ENCODE peak calls at places on chromosome 22, in nine cellular contexts. P, Q, E, L, G, K, C, O and Z are unnamed samples.

GRCh38 chr22:26276530-26277200 is 107.4 kb downstream of the SEZ6L start:
- DNase-seq in P (no peak), Q (no peak), E (no peak), L (no peak), G (no peak), K (no peak), C (peak), O (no peak), Z (no peak)

GRCh38 chr22:44669725-44670027 is 32.3 kb upstream of the PRR5 start:
- DNase-seq in P (no peak), Q (peak), E (no peak), L (no peak), G (peak), K (no peak), C (no peak), O (peak), Z (no peak)

GRCh38 chr22:40107756-40108437 is 69.8 kb upstream of the TNRC6B start:
- DNase-seq in P (no peak), Q (peak), E (no peak), L (peak), G (no peak), K (no peak), C (no peak), O (peak), Z (peak)

GRCh38 chr22:33110562-33111163 is 52.5 kb upstream of the SYN3 start:
- DNase-seq in P (no peak), Q (peak), E (no peak), L (no peak), G (no peak), K (no peak), C (no peak), O (no peak), Z (no peak)

GRCh38 chr22:50027639-50028537 is 15.3 kb upstream of the IL17REL start:
- DNase-seq in P (no peak), Q (no peak), E (no peak), L (peak), G (peak), K (peak), C (no peak), O (peak), Z (peak)

GRCh38 chr22:30015229-30015797 is 65.0 kb upstream of the HORMAD2 start:
- DNase-seq in P (no peak), Q (peak), E (no peak), L (no peak), G (no peak), K (no peak), C (no peak), O (peak), Z (peak)

GRCh38 chr22:36467042-36467810 is 14.2 kb downstream of the TXN2 start:
- DNase-seq in P (no peak), Q (peak), E (no peak), L (no peak), G (no peak), K (peak), C (peak), O (peak), Z (no peak)

GRCh38 chr22:41305646-41306045 is 4.3 kb downstream of the ZC3H7B start:
- DNase-seq in P (peak), Q (peak), E (no peak), L (no peak), G (peak), K (no peak), C (peak), O (peak), Z (peak)

GRCh38 chr22:49508561-49508960 is 319.1 kb downstream of the BRD1 start:
- DNase-seq in P (no peak), Q (no peak), E (no peak), L (no peak), G (no peak), K (no peak), C (no peak), O (no peak), Z (no peak)

GRCh38 chr22:31313366-31314147 is 21.3 kb upstream of the PIK3IP1 start:
- DNase-seq in P (peak), Q (peak), E (peak), L (peak), G (peak), K (peak), C (peak), O (peak), Z (peak)

GRCh38 chr22:23118647-23119491 is 22.9 kb downstream of the RSPH14 start:
- DNase-seq in P (no peak), Q (no peak), E (no peak), L (no peak), G (no peak), K (no peak), C (no peak), O (no peak), Z (no peak)

GRCh38 chr22:30453731-30454510 is 17.9 kb downstream of the SEC14L3 start:
- DNase-seq in P (no peak), Q (no peak), E (no peak), L (no peak), G (peak), K (no peak), C (peak), O (no peak), Z (no peak)

GRCh38 chr22:29311468-29312217 is 3.9 kb downstream of the RASL10A start:
- DNase-seq in P (no peak), Q (peak), E (peak), L (no peak), G (no peak), K (peak), C (no peak), O (no peak), Z (no peak)

GRCh38 chr22:36790648-36791047 is 14.7 kb upstream of the IFT27 start:
- DNase-seq in P (no peak), Q (no peak), E (no peak), L (no peak), G (peak), K (no peak), C (no peak), O (no peak), Z (no peak)

GRCh38 chr22:38186429-38186828 is 4.8 kb upstream of the PLA2G6 start:
- DNase-seq in P (peak), Q (no peak), E (no peak), L (no peak), G (no peak), K (no peak), C (no peak), O (no peak), Z (no peak)

GRCh38 chr22:37472418-37473006 is 13.7 kb downstream of the MFNG start:
- DNase-seq in P (no peak), Q (peak), E (no peak), L (peak), G (peak), K (no peak), C (peak), O (peak), Z (peak)

GRCh38 chr22:32897400-32897799 is 95.9 kb downstream of the TIMP3 start:
- DNase-seq in P (no peak), Q (peak), E (no peak), L (no peak), G (no peak), K (no peak), C (no peak), O (peak), Z (no peak)

GRCh38 chr22:48368975-48369525 is 1458.6 kb downstream of the BRD1 start:
- DNase-seq in P (no peak), Q (no peak), E (no peak), L (no peak), G (no peak), K (peak), C (no peak), O (no peak), Z (no peak)

GRCh38 chr22:48277868-48278581 is 1515.6 kb downstream of the TBC1D22A start:
- DNase-seq in P (no peak), Q (no peak), E (no peak), L (no peak), G (no peak), K (no peak), C (peak), O (no peak), Z (no peak)

GRCh38 chr22:32233091-32233490 is 22.1 kb downstream of the SLC5A4 start:
- DNase-seq in P (no peak), Q (no peak), E (no peak), L (no peak), G (no peak), K (no peak), C (no peak), O (no peak), Z (no peak)

GRCh38 chr22:30885591-30885990 is 83.0 kb downstream of the MORC2 start:
- DNase-seq in P (no peak), Q (no peak), E (no peak), L (no peak), G (no peak), K (peak), C (no peak), O (no peak), Z (no peak)

GRCh38 chr22:29994027-29994715 is 86.1 kb upstream of the HORMAD2 start:
- DNase-seq in P (peak), Q (peak), E (no peak), L (no peak), G (peak), K (no peak), C (peak), O (peak), Z (peak)

GRCh38 chr22:22748297-22748743 is 103.9 kb downstream of the GGTLC2 start:
- DNase-seq in P (peak), Q (peak), E (peak), L (peak), G (peak), K (no peak), C (peak), O (peak), Z (peak)

DNA sequence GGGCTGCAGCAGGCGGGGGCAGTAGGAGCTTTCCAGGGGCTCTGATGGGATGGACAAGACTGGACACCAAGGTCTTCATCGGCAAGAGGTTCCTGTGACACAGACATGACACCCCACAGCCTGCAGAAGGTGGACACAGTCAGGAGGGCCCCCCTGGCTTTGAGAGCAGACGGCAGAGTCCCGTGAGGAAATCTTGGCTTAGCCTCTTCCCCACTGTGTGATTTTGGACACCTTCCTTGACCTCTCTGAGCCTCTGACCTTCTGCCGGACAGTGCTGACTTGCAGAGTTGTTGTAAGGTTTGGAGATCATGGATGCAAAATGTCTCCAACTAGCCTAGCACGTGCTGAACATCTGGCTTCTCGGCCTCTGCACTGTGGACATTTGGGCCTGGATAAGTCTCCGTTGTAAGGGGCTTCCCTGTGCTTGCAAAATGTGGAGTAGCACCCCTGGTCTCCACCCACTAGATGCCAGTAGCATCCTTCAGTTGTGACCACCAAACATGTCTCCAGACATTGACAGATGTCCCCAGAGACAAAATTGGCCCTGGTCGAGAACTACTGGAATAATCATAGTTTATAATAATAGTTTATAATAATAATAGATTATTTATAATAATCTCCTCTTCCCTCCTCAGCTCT is 54.6 kb downstream of the MCM5 start:
- DNase-seq in P (no peak), Q (no peak), E (no peak), L (no peak), G (no peak), K (no peak), C (peak), O (no peak), Z (no peak)
- TF ChIP-seq CTCF in P (no peak), Q (peak), E (no peak), L (no peak), G (no peak), K (no peak), C (peak), O (no peak), Z (no peak)

GRCh38 chr22:19958083-19959042 is 16.7 kb upstream of the TXNRD2 start:
- DNase-seq in P (no peak), Q (peak), E (no peak), L (no peak), G (no peak), K (peak), C (no peak), O (peak), Z (peak)
- H3K4me3 ChIP-seq in P (no peak), Q (peak), E (no peak), L (no peak), G (no peak), K (peak), C (no peak), O (no peak), Z (no peak)

GRCh38 chr22:46797355-46797754 is 34.9 kb downstream of the TBC1D22A start:
- DNase-seq in P (no peak), Q (peak), E (no peak), L (no peak), G (peak), K (peak), C (no peak), O (peak), Z (peak)
- TF ChIP-seq CTCF in P (peak), Q (peak), E (no peak), L (no peak), G (peak), K (no peak), C (no peak), O (peak), Z (peak)

DNA sequence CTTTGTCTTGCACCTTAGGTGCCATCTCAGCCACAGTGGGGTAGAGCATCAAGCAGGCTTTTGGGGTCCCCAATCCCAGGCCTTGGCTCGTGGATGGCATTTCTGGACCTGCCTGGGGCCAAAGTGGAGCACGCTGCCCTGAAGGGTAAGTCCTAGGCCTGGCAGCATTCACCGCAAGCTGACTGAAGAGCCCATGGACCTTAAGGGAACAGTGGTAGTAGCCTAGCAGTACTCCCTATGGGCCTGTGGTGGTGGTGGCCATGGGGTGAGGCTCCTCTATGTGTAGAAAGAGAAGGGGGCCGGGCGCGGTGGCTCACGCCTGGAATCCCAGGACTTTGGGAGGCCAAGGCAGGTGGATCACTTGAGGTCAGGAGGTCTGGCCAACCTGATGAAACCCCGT is 36.9 kb downstream of the PIWIL3 start:
- DNase-seq in P (no peak), Q (no peak), E (no peak), L (no peak), G (no peak), K (no peak), C (no peak), O (no peak), Z (no peak)
- H3K4me3 ChIP-seq in P (no peak), Q (no peak), E (no peak), L (no peak), G (no peak), K (no peak), C (no peak), O (no peak), Z (no peak)

GRCh38 chr22:19912236-19912999 is 29.2 kb upstream of the COMT start:
- DNase-seq in P (no peak), Q (no peak), E (no peak), L (no peak), G (no peak), K (no peak), C (no peak), O (no peak), Z (no peak)
- TF ChIP-seq CTCF in P (no peak), Q (no peak), E (no peak), L (no peak), G (no peak), K (no peak), C (no peak), O (peak), Z (no peak)

GRCh38 chr22:19525116-19525660 is 978 bp upstream of the CLDN5 start:
- DNase-seq in P (peak), Q (no peak), E (no peak), L (no peak), G (no peak), K (no peak), C (no peak), O (no peak), Z (no peak)
- H3K4me3 ChIP-seq in P (no peak), Q (no peak), E (no peak), L (no peak), G (no peak), K (peak), C (no peak), O (no peak), Z (no peak)